ENCODE peak calls at places on chromosomes 5 and 9, in eight cellular contexts. One of them, this sample, is unnamed.

GRCh38 chr9:125409637-125410521 is 148.3 kb downstream of the GAPVD1 start:
- DNase-seq in A549: peak
- DNase-seq in uterus: no peak
- DNase-seq in sigmoid colon: no peak
- DNase-seq in heart left ventricle: no peak
- DNase-seq in GM12892: no peak
- DNase-seq in IMR-90: peak
- DNase-seq in ovary: peak
- DNase-seq in this sample: peak

GRCh38 chr9:132892383-132892782 is 13.7 kb downstream of the SPACA9 start:
- DNase-seq in ovary: no peak
- DNase-seq in IMR-90: no peak
- DNase-seq in uterus: no peak
- DNase-seq in GM12892: no peak
- DNase-seq in A549: no peak
- DNase-seq in heart left ventricle: no peak
- DNase-seq in sigmoid colon: no peak
- DNase-seq in this sample: no peak

GRCh38 chr9:117957267-117957666 is 253.1 kb downstream of the TLR4 start:
- DNase-seq in IMR-90: no peak
- DNase-seq in A549: no peak
- DNase-seq in uterus: no peak
- DNase-seq in sigmoid colon: no peak
- DNase-seq in ovary: no peak
- DNase-seq in heart left ventricle: no peak
- DNase-seq in GM12892: no peak
- DNase-seq in this sample: no peak

GRCh38 chr5:141338538-141339306 is at the start of gene PCDHGA2:
- DNase-seq in ovary: no peak
- DNase-seq in GM12892: no peak
- DNase-seq in IMR-90: peak
- DNase-seq in A549: peak
- DNase-seq in sigmoid colon: no peak
- DNase-seq in heart left ventricle: no peak
- DNase-seq in uterus: no peak
- DNase-seq in this sample: no peak

GRCh38 chr5:61329729-61330128 is 2.3 kb upstream of the ZSWIM6 start:
- DNase-seq in A549: no peak
- DNase-seq in IMR-90: peak
- DNase-seq in GM12892: peak
- DNase-seq in sigmoid colon: no peak
- DNase-seq in uterus: no peak
- DNase-seq in heart left ventricle: no peak
- DNase-seq in ovary: no peak
- DNase-seq in this sample: no peak

GRCh38 chr5:136058031-136058971 is 29.5 kb downstream of the TGFBI start:
- DNase-seq in uterus: peak
- DNase-seq in sigmoid colon: peak
- DNase-seq in GM12892: no peak
- DNase-seq in IMR-90: peak
- DNase-seq in heart left ventricle: peak
- DNase-seq in A549: peak
- DNase-seq in ovary: peak
- DNase-seq in this sample: no peak

GRCh38 chr5:78295035-78295961 is 800 bp upstream of the AP3B1 start:
- DNase-seq in GM12892: peak
- DNase-seq in IMR-90: no peak
- DNase-seq in uterus: peak
- DNase-seq in sigmoid colon: peak
- DNase-seq in heart left ventricle: peak
- DNase-seq in A549: peak
- DNase-seq in ovary: peak
- DNase-seq in this sample: peak

GRCh38 chr5:6544561-6544935 is 88.3 kb downstream of the NSUN2 start:
- DNase-seq in GM12892: no peak
- DNase-seq in A549: no peak
- DNase-seq in ovary: no peak
- DNase-seq in sigmoid colon: no peak
- DNase-seq in IMR-90: no peak
- DNase-seq in heart left ventricle: no peak
- DNase-seq in uterus: no peak
- DNase-seq in this sample: no peak

GRCh38 chr9:136409557-136410455 is 608 bp downstream of the ENTR1 start:
- DNase-seq in sigmoid colon: no peak
- DNase-seq in IMR-90: peak
- DNase-seq in A549: peak
- DNase-seq in uterus: no peak
- DNase-seq in GM12892: peak
- DNase-seq in ovary: no peak
- DNase-seq in heart left ventricle: no peak
- DNase-seq in this sample: peak

GRCh38 chr9:136407911-136408310 is 2.5 kb downstream of the ENTR1 start:
- DNase-seq in ovary: no peak
- DNase-seq in IMR-90: no peak
- DNase-seq in uterus: no peak
- DNase-seq in sigmoid colon: no peak
- DNase-seq in heart left ventricle: no peak
- DNase-seq in GM12892: no peak
- DNase-seq in A549: no peak
- DNase-seq in this sample: no peak

GRCh38 chr9:136411358-136411757 is 900 bp downstream of the PMPCA start:
- DNase-seq in GM12892: no peak
- DNase-seq in A549: no peak
- DNase-seq in uterus: no peak
- DNase-seq in ovary: no peak
- DNase-seq in IMR-90: no peak
- DNase-seq in heart left ventricle: no peak
- DNase-seq in sigmoid colon: no peak
- DNase-seq in this sample: no peak

GRCh38 chr9:136412912-136413420 is 2.5 kb downstream of the PMPCA start:
- DNase-seq in heart left ventricle: no peak
- DNase-seq in ovary: no peak
- DNase-seq in IMR-90: no peak
- DNase-seq in GM12892: no peak
- DNase-seq in sigmoid colon: no peak
- DNase-seq in uterus: no peak
- DNase-seq in A549: no peak
- DNase-seq in this sample: no peak

DNA sequence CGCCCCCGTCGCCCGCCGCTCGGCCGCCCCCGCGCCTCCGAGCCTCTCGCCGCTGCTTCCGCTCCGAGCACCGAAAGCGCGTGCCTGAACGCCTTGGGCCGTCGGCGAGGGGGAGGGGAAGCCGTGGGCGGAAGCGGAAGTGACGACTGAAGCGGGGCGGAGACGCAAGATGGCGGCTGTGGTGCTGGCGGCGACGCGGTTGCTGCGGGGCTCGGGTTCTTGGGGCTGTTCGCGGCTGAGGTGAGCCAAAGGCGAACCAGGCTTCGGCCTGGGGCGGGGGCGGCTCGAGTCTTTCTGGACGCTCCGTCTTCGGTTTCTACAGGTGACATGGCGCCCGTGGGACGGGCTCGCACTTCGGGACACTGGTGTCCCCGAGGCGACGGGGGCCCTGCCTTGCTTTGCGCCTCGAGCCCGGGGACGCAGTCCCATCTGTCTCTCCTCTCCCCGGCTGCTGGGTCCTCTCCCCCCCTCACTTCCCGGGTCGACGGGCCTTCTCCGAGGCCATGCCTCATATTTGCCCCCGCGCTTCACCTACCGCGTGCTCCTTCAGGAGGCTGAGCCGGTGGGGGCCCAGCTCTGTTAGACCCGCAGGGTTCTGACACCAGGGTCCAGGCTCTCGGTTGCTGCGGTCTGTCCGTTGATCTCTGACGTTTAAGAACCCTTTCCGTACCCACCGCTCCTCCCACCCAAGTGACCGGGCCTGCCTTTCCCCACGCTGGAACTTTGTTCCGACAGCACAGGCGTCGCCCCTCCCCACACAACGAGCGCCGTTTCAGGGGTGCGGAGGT is at the start of the genes ENTR1 and PMPCA:
- DNase-seq in GM12892: peak
- DNase-seq in ovary: peak
- DNase-seq in IMR-90: peak
- DNase-seq in uterus: peak
- DNase-seq in sigmoid colon: peak
- DNase-seq in heart left ventricle: peak
- DNase-seq in A549: peak
- DNase-seq in this sample: peak
- TF ChIP-seq POLR2A in GM12892: peak
- TF ChIP-seq POLR2A in ovary: peak
- TF ChIP-seq POLR2A in IMR-90: peak
- TF ChIP-seq POLR2A in uterus: peak
- TF ChIP-seq POLR2A in sigmoid colon: peak
- TF ChIP-seq POLR2A in heart left ventricle: peak
- TF ChIP-seq POLR2A in A549: peak
- TF ChIP-seq POLR2A in this sample: peak

DNA sequence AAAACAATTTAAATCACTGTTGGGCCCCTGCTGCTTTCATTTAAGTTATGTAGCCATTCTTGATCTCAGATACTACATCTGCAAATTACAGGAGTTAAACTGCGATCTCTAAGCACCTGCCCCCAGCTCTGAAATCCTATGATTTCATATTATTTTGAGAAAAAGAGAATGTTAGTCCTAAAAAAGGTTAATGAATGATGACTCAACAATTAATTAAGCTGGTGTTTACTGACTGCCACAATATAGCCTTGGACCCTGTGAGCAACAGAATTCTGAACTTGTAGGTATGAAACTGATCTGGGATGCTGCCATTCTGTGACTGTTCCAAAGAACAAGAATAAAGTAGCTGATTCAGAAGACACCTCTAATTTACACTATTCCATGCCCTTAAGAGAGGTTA is 124.4 kb upstream of the FBXL7 start:
- DNase-seq in GM12892: no peak
- DNase-seq in A549: no peak
- DNase-seq in ovary: no peak
- DNase-seq in uterus: no peak
- DNase-seq in sigmoid colon: no peak
- DNase-seq in heart left ventricle: no peak
- DNase-seq in IMR-90: no peak
- DNase-seq in this sample: no peak
- TF ChIP-seq POLR2A in GM12892: no peak
- TF ChIP-seq POLR2A in A549: no peak
- TF ChIP-seq POLR2A in ovary: no peak
- TF ChIP-seq POLR2A in uterus: no peak
- TF ChIP-seq POLR2A in sigmoid colon: no peak
- TF ChIP-seq POLR2A in heart left ventricle: no peak
- TF ChIP-seq POLR2A in IMR-90: no peak
- TF ChIP-seq POLR2A in this sample: no peak

GRCh38 chr9:35091536-35091935 is 4.9 kb downstream of the PIGO start:
- DNase-seq in ovary: no peak
- DNase-seq in IMR-90: no peak
- DNase-seq in heart left ventricle: no peak
- DNase-seq in GM12892: no peak
- DNase-seq in sigmoid colon: no peak
- DNase-seq in A549: no peak
- DNase-seq in uterus: no peak
- DNase-seq in this sample: no peak

GRCh38 chr9:35095175-35095574 is 1.2 kb downstream of the PIGO start:
- DNase-seq in ovary: no peak
- DNase-seq in GM12892: no peak
- DNase-seq in uterus: no peak
- DNase-seq in heart left ventricle: no peak
- DNase-seq in IMR-90: no peak
- DNase-seq in A549: no peak
- DNase-seq in sigmoid colon: no peak
- DNase-seq in this sample: no peak

GRCh38 chr9:35097573-35097972 is 1.2 kb upstream of the PIGO start:
- DNase-seq in A549: no peak
- DNase-seq in uterus: no peak
- DNase-seq in GM12892: no peak
- DNase-seq in heart left ventricle: no peak
- DNase-seq in ovary: no peak
- DNase-seq in IMR-90: no peak
- DNase-seq in sigmoid colon: no peak
- DNase-seq in this sample: no peak

GRCh38 chr9:35096035-35096849 is at the start of gene PIGO:
- DNase-seq in ovary: peak
- DNase-seq in heart left ventricle: peak
- DNase-seq in IMR-90: peak
- DNase-seq in GM12892: peak
- DNase-seq in uterus: peak
- DNase-seq in sigmoid colon: peak
- DNase-seq in A549: peak
- DNase-seq in this sample: peak
- TF ChIP-seq POLR2A in ovary: peak
- TF ChIP-seq POLR2A in heart left ventricle: peak
- TF ChIP-seq POLR2A in IMR-90: no peak
- TF ChIP-seq POLR2A in GM12892: peak
- TF ChIP-seq POLR2A in uterus: no peak
- TF ChIP-seq POLR2A in sigmoid colon: no peak
- TF ChIP-seq POLR2A in A549: peak
- TF ChIP-seq POLR2A in this sample: peak

GRCh38 chr9:111483862-111484563 is at the start of gene ECPAS:
- DNase-seq in IMR-90: peak
- DNase-seq in sigmoid colon: peak
- DNase-seq in GM12892: peak
- DNase-seq in ovary: peak
- DNase-seq in uterus: peak
- DNase-seq in A549: peak
- DNase-seq in heart left ventricle: peak
- DNase-seq in this sample: peak
- TF ChIP-seq POLR2A in IMR-90: peak
- TF ChIP-seq POLR2A in sigmoid colon: peak
- TF ChIP-seq POLR2A in GM12892: peak
- TF ChIP-seq POLR2A in ovary: peak
- TF ChIP-seq POLR2A in uterus: no peak
- TF ChIP-seq POLR2A in A549: peak
- TF ChIP-seq POLR2A in heart left ventricle: peak
- TF ChIP-seq POLR2A in this sample: peak

DNA sequence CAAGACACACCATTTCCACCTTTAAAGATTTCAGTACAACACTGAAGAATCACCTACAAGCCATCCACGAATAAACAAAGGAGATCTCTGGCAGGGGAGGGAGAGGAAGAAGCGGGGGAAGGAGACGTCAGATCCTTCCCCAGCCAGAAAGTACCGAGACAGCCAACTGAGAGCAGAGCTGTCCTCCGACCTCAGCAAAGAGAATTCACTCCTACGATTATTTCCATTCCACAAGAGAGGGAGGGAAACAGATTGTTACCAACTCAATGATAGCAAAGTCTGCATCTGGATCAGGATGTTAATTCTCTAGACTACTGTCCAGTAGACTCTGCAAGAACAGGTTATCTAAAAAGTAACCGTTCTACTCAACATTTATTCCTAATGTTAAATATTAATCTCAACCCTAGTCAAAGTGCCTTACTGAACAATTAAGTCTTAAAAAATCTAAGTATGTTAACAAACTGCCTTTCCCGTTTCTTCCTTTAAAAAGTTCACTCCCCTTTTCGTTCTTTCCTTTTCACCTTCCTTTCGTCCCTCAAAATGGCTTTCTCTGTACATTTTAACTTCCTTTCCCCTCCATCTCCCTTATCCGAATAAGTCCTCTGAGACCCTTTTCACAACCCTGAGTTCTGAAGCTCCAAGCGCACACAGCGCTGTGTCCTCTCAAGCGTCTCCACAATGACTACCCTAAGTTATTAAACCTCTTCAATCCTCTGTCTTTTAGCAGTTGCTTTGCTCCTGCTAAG is 1.4 kb downstream of the CHD1 start:
- DNase-seq in ovary: peak
- DNase-seq in heart left ventricle: peak
- DNase-seq in IMR-90: peak
- DNase-seq in A549: peak
- DNase-seq in GM12892: no peak
- DNase-seq in uterus: peak
- DNase-seq in sigmoid colon: peak
- DNase-seq in this sample: no peak
- TF ChIP-seq POLR2A in ovary: peak
- TF ChIP-seq POLR2A in heart left ventricle: peak
- TF ChIP-seq POLR2A in IMR-90: peak
- TF ChIP-seq POLR2A in A549: no peak
- TF ChIP-seq POLR2A in GM12892: peak
- TF ChIP-seq POLR2A in uterus: peak
- TF ChIP-seq POLR2A in sigmoid colon: peak
- TF ChIP-seq POLR2A in this sample: peak

This sample was measured in GM12891.